ENCODE peak calls at places on chromosomes 5 and 9, in nine cellular contexts. One of them, this sample, is unnamed.

GRCh38 chr9:79661279-79661678 is 89.5 kb downstream of the TLE4 start:
- DNase-seq in non-pigmented ciliary epithelial cell: no peak
- DNase-seq in fibroblast of lung: peak; percentile 43
- DNase-seq in amniotic stem cell: no peak
- DNase-seq in HFFc6: no peak
- DNase-seq in brain microvascular endothelial cell: no peak
- DNase-seq in dorsolateral prefrontal cortex: no peak
- DNase-seq in stromal cell of bone marrow: no peak
- DNase-seq in uterus: no peak
- DNase-seq in this sample: no peak

GRCh38 chr9:71921190-71921814 is 9.9 kb downstream of the C9orf85 start:
- DNase-seq in non-pigmented ciliary epithelial cell: no peak
- DNase-seq in fibroblast of lung: no peak
- DNase-seq in amniotic stem cell: no peak
- DNase-seq in HFFc6: no peak
- DNase-seq in brain microvascular endothelial cell: no peak
- DNase-seq in dorsolateral prefrontal cortex: no peak
- DNase-seq in stromal cell of bone marrow: no peak
- DNase-seq in uterus: no peak
- DNase-seq in this sample: no peak

GRCh38 chr5:79924936-79925893 is 65.8 kb downstream of the MTX3 start:
- DNase-seq in non-pigmented ciliary epithelial cell: no peak
- DNase-seq in fibroblast of lung: no peak
- DNase-seq in amniotic stem cell: no peak
- DNase-seq in HFFc6: peak; percentile 18
- DNase-seq in brain microvascular endothelial cell: no peak
- DNase-seq in dorsolateral prefrontal cortex: no peak
- DNase-seq in stromal cell of bone marrow: peak; percentile 7
- DNase-seq in uterus: no peak
- DNase-seq in this sample: no peak

GRCh38 chr5:92939428-92939827 is 641.6 kb downstream of the NR2F1-AS1 start:
- DNase-seq in non-pigmented ciliary epithelial cell: no peak
- DNase-seq in fibroblast of lung: no peak
- DNase-seq in amniotic stem cell: no peak
- DNase-seq in HFFc6: no peak
- DNase-seq in brain microvascular endothelial cell: no peak
- DNase-seq in dorsolateral prefrontal cortex: no peak
- DNase-seq in stromal cell of bone marrow: no peak
- DNase-seq in uterus: no peak
- DNase-seq in this sample: no peak

GRCh38 chr5:128799945-128800344 is 165.3 kb upstream of the SLC27A6 start:
- DNase-seq in non-pigmented ciliary epithelial cell: no peak
- DNase-seq in fibroblast of lung: no peak
- DNase-seq in amniotic stem cell: no peak
- DNase-seq in HFFc6: no peak
- DNase-seq in brain microvascular endothelial cell: no peak
- DNase-seq in dorsolateral prefrontal cortex: no peak
- DNase-seq in stromal cell of bone marrow: no peak
- DNase-seq in uterus: no peak
- DNase-seq in this sample: no peak

GRCh38 chr5:172923539-172923938 is 35.7 kb upstream of the RPL26L1 start:
- DNase-seq in non-pigmented ciliary epithelial cell: no peak
- DNase-seq in fibroblast of lung: no peak
- DNase-seq in amniotic stem cell: no peak
- DNase-seq in HFFc6: no peak
- DNase-seq in brain microvascular endothelial cell: no peak
- DNase-seq in dorsolateral prefrontal cortex: no peak
- DNase-seq in stromal cell of bone marrow: no peak
- DNase-seq in uterus: no peak
- DNase-seq in this sample: no peak

GRCh38 chr5:107604990-107605389 is 65.7 kb downstream of the EFNA5 start:
- DNase-seq in non-pigmented ciliary epithelial cell: no peak
- DNase-seq in fibroblast of lung: peak; percentile 48
- DNase-seq in amniotic stem cell: no peak
- DNase-seq in HFFc6: no peak
- DNase-seq in brain microvascular endothelial cell: no peak
- DNase-seq in dorsolateral prefrontal cortex: no peak
- DNase-seq in stromal cell of bone marrow: no peak
- DNase-seq in uterus: no peak
- DNase-seq in this sample: no peak

GRCh38 chr9:5895782-5896181 is 5.1 kb downstream of the MLANA start:
- DNase-seq in non-pigmented ciliary epithelial cell: no peak
- DNase-seq in fibroblast of lung: no peak
- DNase-seq in amniotic stem cell: no peak
- DNase-seq in HFFc6: no peak
- DNase-seq in brain microvascular endothelial cell: no peak
- DNase-seq in dorsolateral prefrontal cortex: no peak
- DNase-seq in stromal cell of bone marrow: no peak
- DNase-seq in uterus: no peak
- DNase-seq in this sample: no peak

GRCh38 chr5:1404062-1404461 is 41.2 kb downstream of the SLC6A3 start:
- DNase-seq in non-pigmented ciliary epithelial cell: no peak
- DNase-seq in fibroblast of lung: no peak
- DNase-seq in amniotic stem cell: no peak
- DNase-seq in HFFc6: no peak
- DNase-seq in brain microvascular endothelial cell: no peak
- DNase-seq in dorsolateral prefrontal cortex: no peak
- DNase-seq in stromal cell of bone marrow: no peak
- DNase-seq in uterus: no peak
- DNase-seq in this sample: no peak

GRCh38 chr9:29285818-29286217 is 1712.5 kb upstream of the C9orf72 start:
- DNase-seq in non-pigmented ciliary epithelial cell: no peak
- DNase-seq in fibroblast of lung: peak; percentile 0
- DNase-seq in amniotic stem cell: no peak
- DNase-seq in HFFc6: no peak
- DNase-seq in brain microvascular endothelial cell: no peak
- DNase-seq in dorsolateral prefrontal cortex: no peak
- DNase-seq in stromal cell of bone marrow: peak; percentile 4
- DNase-seq in uterus: no peak
- DNase-seq in this sample: no peak